ENCODE peak calls at places on chromosomes 5 and 9, in seven cellular contexts. T is activated CD8-positive, alpha-beta memory T cell treated with anti-CD3 and anti-CD28 coated beads for 48 hours; G is effector CD8-positive, alpha-beta T cell; J is HEK293T; Z is M059J; A is H7; U is AG04450. P is an unnamed sample.

GRCh38 chr9:121218357-121219027 is 16.8 kb upstream of the RAB14 start:
- DNase-seq in T (no peak), G (no peak), J (no peak), Z (no peak), A (no peak), U (no peak), P (no peak)

GRCh38 chr5:33105521-33105941 is 335.2 kb upstream of the TARS1 start:
- DNase-seq in T (no peak), G (no peak), J (no peak), Z (peak; percentile 79), A (no peak), U (no peak), P (no peak)

GRCh38 chr5:54745599-54745998 is 228.0 kb downstream of the SNX18 start:
- DNase-seq in T (no peak), G (no peak), J (no peak), Z (no peak), A (no peak), U (no peak), P (no peak)

GRCh38 chr5:16902846-16903245 is 33.2 kb downstream of the MYO10 start:
- DNase-seq in T (no peak), G (no peak), J (no peak), Z (peak; percentile 64), A (no peak), U (no peak), P (no peak)

GRCh38 chr5:76175051-76175666 is 92.0 kb downstream of the SV2C start:
- DNase-seq in T (no peak), G (peak; percentile 1), J (peak; percentile 66), Z (peak; percentile 47), A (peak; percentile 84), U (peak; percentile 7), P (peak; percentile 14)

GRCh38 chr5:135642179-135642505 is 63.4 kb upstream of the CXCL14 start:
- DNase-seq in T (no peak), G (no peak), J (no peak), Z (no peak), A (no peak), U (no peak), P (no peak)

GRCh38 chr5:4372481-4372880 is 767.6 kb upstream of the ADAMTS16 start:
- DNase-seq in T (no peak), G (no peak), J (no peak), Z (peak; percentile 15), A (no peak), U (no peak), P (no peak)

GRCh38 chr5:50886657-50887056 is 220.2 kb downstream of the PARP8 start:
- DNase-seq in T (no peak), G (no peak), J (no peak), Z (no peak), A (no peak), U (no peak), P (no peak)

GRCh38 chr5:95810305-95811125 is 12.0 kb downstream of the GLRX start:
- DNase-seq in T (no peak), G (no peak), J (no peak), Z (no peak), A (no peak), U (no peak), P (no peak)

GRCh38 chr9:70435948-70436347 is 21.5 kb upstream of the KLF9 start:
- DNase-seq in T (no peak), G (no peak), J (no peak), Z (peak; percentile 80), A (no peak), U (no peak), P (no peak)

GRCh38 chr9:27945386-27945785 is 372.1 kb upstream of the C9orf72 start:
- DNase-seq in T (no peak), G (no peak), J (no peak), Z (peak; percentile 12), A (no peak), U (no peak), P (no peak)

GRCh38 chr5:9361835-9362234 is 184.0 kb downstream of the SEMA5A start:
- DNase-seq in T (no peak), G (no peak), J (peak; percentile 43), Z (peak; percentile 70), A (peak; percentile 66), U (no peak), P (peak; percentile 10)

GRCh38 chr5:150523472-150524350 is 15.8 kb downstream of the NDST1 start:
- DNase-seq in T (no peak), G (no peak), J (peak; percentile 69), Z (peak; percentile 59), A (peak; percentile 85), U (peak; percentile 63), P (no peak)

GRCh38 chr9:23587903-23588302 is 238.1 kb downstream of the ELAVL2 start:
- DNase-seq in T (no peak), G (no peak), J (peak; percentile 9), Z (no peak), A (peak; percentile 7), U (no peak), P (no peak)

GRCh38 chr5:120817044-120817985 is 353.2 kb downstream of the PRR16 start:
- DNase-seq in T (no peak), G (no peak), J (peak; percentile 10), Z (no peak), A (no peak), U (no peak), P (no peak)

GRCh38 chr5:148792649-148793048 is 33.8 kb upstream of the ADRB2 start:
- DNase-seq in T (no peak), G (no peak), J (no peak), Z (no peak), A (no peak), U (no peak), P (no peak)

GRCh38 chr9:70411930-70412677 is 2.4 kb downstream of the KLF9 start:
- DNase-seq in T (peak; percentile 45), G (peak; percentile 61), J (peak; percentile 52), Z (peak; percentile 97), A (peak; percentile 74), U (no peak), P (peak; percentile 50)

GRCh38 chr9:133792721-133793470 is 54.7 kb upstream of the SARDH start:
- DNase-seq in T (peak; percentile 19), G (peak; percentile 15), J (peak; percentile 80), Z (peak; percentile 36), A (peak; percentile 96), U (peak; percentile 48), P (peak; percentile 24)

GRCh38 chr9:78363221-78363620 is 66.3 kb downstream of the PSAT1 start:
- DNase-seq in T (no peak), G (no peak), J (no peak), Z (peak; percentile 71), A (no peak), U (no peak), P (no peak)

P was measured in T-helper 17 cell.